ENCODE peak calls at places on chromosomes 1 and 21, in nine cellular contexts. N, F, W, D, V, E, O, Y and I are unnamed samples.

GRCh38 chr1:23593556-23594148 is 34.4 kb upstream of the ID3 start:
- DNase-seq in N (no peak), F (no peak), W (peak), D (no peak), V (no peak), E (peak), O (peak), Y (no peak), I (no peak)

GRCh38 chr21:46021978-46022544 is 40.5 kb downstream of the COL6A1 start:
- DNase-seq in N (no peak), F (no peak), W (no peak), D (no peak), V (peak), E (no peak), O (no peak), Y (no peak), I (no peak)

GRCh38 chr1:11893907-11894251 is 32.3 kb downstream of the KIAA2013 start:
- DNase-seq in N (peak), F (peak), W (no peak), D (peak), V (peak), E (peak), O (peak), Y (peak), I (no peak)

GRCh38 chr21:18725653-18726052 is 322.1 kb upstream of the TMPRSS15 start:
- DNase-seq in N (no peak), F (peak), W (no peak), D (no peak), V (no peak), E (no peak), O (no peak), Y (no peak), I (no peak)

GRCh38 chr1:33110477-33110876 is 29.5 kb downstream of the AZIN2 start:
- DNase-seq in N (no peak), F (no peak), W (no peak), D (no peak), V (no peak), E (no peak), O (no peak), Y (no peak), I (no peak)

GRCh38 chr21:33931799-33932390 is 16.3 kb upstream of the ATP5PO start:
- DNase-seq in N (no peak), F (no peak), W (no peak), D (no peak), V (no peak), E (peak), O (no peak), Y (no peak), I (no peak)

GRCh38 chr1:62012821-62013220 is 181.8 kb upstream of the L1TD1 start:
- DNase-seq in N (peak), F (no peak), W (no peak), D (peak), V (peak), E (no peak), O (no peak), Y (no peak), I (no peak)

GRCh38 chr1:92567211-92567868 is 80.6 kb upstream of the GFI1 start:
- DNase-seq in N (no peak), F (no peak), W (no peak), D (no peak), V (no peak), E (no peak), O (no peak), Y (peak), I (no peak)

GRCh38 chr1:3924871-3925655 is 25.0 kb upstream of the C1orf174 start:
- DNase-seq in N (no peak), F (no peak), W (peak), D (no peak), V (no peak), E (no peak), O (peak), Y (peak), I (no peak)

GRCh38 chr21:36255650-36256047 is 64.3 kb upstream of the MORC3 start:
- DNase-seq in N (no peak), F (no peak), W (no peak), D (no peak), V (no peak), E (no peak), O (no peak), Y (no peak), I (no peak)

GRCh38 chr1:42334240-42335049 is 590 bp downstream of the FOXJ3 start:
- DNase-seq in N (peak), F (peak), W (no peak), D (peak), V (peak), E (peak), O (peak), Y (peak), I (peak)

GRCh38 chr1:59230622-59231021 is 66.3 kb upstream of the FGGY start:
- DNase-seq in N (no peak), F (no peak), W (no peak), D (no peak), V (no peak), E (no peak), O (no peak), Y (peak), I (no peak)

GRCh38 chr1:206854401-206855129 is 10.9 kb upstream of the IL20 start:
- DNase-seq in N (no peak), F (no peak), W (no peak), D (no peak), V (no peak), E (no peak), O (no peak), Y (no peak), I (no peak)

GRCh38 chr1:59013276-59013927 is 229.6 kb upstream of the JUN start:
- DNase-seq in N (no peak), F (peak), W (no peak), D (no peak), V (peak), E (no peak), O (no peak), Y (peak), I (no peak)

GRCh38 chr1:167991546-167991945 is 54.7 kb upstream of the MPC2 start:
- DNase-seq in N (no peak), F (no peak), W (no peak), D (no peak), V (no peak), E (no peak), O (no peak), Y (no peak), I (no peak)

GRCh38 chr1:62536865-62537264 is 60.5 kb upstream of the ANGPTL3 start:
- DNase-seq in N (no peak), F (peak), W (no peak), D (no peak), V (no peak), E (no peak), O (no peak), Y (no peak), I (no peak)